ENCODE peak calls at places on chromosomes 7 and 10, in eight cellular contexts. U is SK-N-SH, O is GM12878, L is HCT116, S is HL-60, H is K562, Z is GM23338, R is HepG2. E is an unnamed sample.

GRCh38 chr7:42222119-42222518 is 14.9 kb downstream of the GLI3 start:
- DNase-seq in U (no peak), O (no peak), L (no peak), S (no peak), H (no peak), Z (peak; percentile 85), R (no peak), E (no peak)

GRCh38 chr7:19713676-19714075 is 4.8 kb upstream of the POLR1F start:
- DNase-seq in U (peak; percentile 15), O (peak; percentile 8), L (peak; percentile 51), S (peak; percentile 19), H (peak; percentile 21), Z (peak; percentile 69), R (peak; percentile 23), E (peak; percentile 22)

GRCh38 chr10:131011936-131012640 is 299.4 kb downstream of the TCERG1L start:
- DNase-seq in U (no peak), O (no peak), L (no peak), S (no peak), H (no peak), Z (no peak), R (no peak), E (no peak)

GRCh38 chr10:12459776-12460175 is 110.4 kb downstream of the CAMK1D start:
- DNase-seq in U (no peak), O (no peak), L (no peak), S (no peak), H (no peak), Z (no peak), R (no peak), E (no peak)

GRCh38 chr7:67593807-67594206 is 597.2 kb downstream of the TYW1 start:
- DNase-seq in U (no peak), O (no peak), L (no peak), S (no peak), H (no peak), Z (no peak), R (no peak), E (no peak)

GRCh38 chr7:103993551-103993950 is 4.1 kb upstream of the RELN start:
- DNase-seq in U (no peak), O (no peak), L (no peak), S (no peak), H (no peak), Z (no peak), R (no peak), E (no peak)

GRCh38 chr10:103718247-103718620 is 137.1 kb downstream of the SH3PXD2A start:
- DNase-seq in U (no peak), O (no peak), L (no peak), S (no peak), H (no peak), Z (no peak), R (no peak), E (no peak)

GRCh38 chr7:35905555-35905954 is 104.7 kb downstream of the SEPTIN7 start:
- DNase-seq in U (no peak), O (no peak), L (no peak), S (no peak), H (no peak), Z (no peak), R (no peak), E (no peak)

GRCh38 chr7:27115161-27116018 is 12.9 kb upstream of the HOXA2 start:
- DNase-seq in U (no peak), O (no peak), L (peak; percentile 96), S (no peak), H (no peak), Z (peak; percentile 63), R (no peak), E (no peak)

GRCh38 chr10:88763441-88763840 is 3.6 kb downstream of the LIPN start:
- DNase-seq in U (no peak), O (no peak), L (no peak), S (no peak), H (no peak), Z (no peak), R (no peak), E (no peak)

GRCh38 chr10:48634198-48634983 is 29.5 kb upstream of the ARHGAP22 start:
- DNase-seq in U (no peak), O (peak; percentile 91), L (no peak), S (peak; percentile 96), H (no peak), Z (no peak), R (no peak), E (no peak)
- TF ChIP-seq POLR2AphosphoS5 in U (no peak), O (no peak), L (no peak), S (peak; percentile 95), H (no peak), Z (no peak), R (no peak), E (no peak)

DNA sequence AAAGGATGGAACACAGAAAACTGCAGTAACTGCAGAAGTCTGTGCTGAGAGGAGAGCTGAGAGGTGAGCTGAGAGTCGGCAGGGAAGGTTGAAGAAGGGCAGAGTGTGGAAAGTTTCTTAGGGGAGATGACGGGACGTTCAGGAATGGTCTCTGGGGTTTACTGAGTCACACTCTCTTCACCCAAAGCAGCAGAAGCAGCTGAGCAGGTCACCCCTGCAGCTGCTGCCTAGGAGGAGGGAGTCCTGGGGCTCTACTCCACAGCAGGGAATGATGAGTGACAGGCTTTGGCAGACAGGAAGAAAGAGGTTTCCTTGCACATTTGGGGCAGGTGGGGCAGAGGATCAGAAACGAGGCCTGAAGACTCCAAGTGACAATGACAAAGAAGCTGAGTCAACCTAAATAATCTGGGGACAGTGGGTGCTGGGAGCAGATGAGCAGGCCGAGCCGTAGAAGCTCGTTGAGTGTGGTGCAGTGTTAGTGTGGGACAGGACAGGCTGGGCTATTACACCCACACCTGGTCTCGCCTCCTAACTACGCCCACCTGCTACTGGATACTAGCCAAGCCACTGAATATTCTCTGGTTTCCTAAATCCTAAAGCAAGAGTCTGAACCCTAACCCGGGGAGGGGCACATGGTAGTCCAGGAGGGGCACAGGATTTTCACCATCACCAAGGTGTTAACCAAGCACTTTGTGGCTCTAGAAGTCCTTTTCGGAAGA is 24.9 kb downstream of the BEND7 start:
- DNase-seq in U (no peak), O (no peak), L (no peak), S (no peak), H (no peak), Z (no peak), R (no peak), E (no peak)
- TF ChIP-seq REST in U (no peak), O (no peak), L (no peak), S (no peak), H (no peak), Z (no peak), R (no peak), E (no peak)

GRCh38 chr10:102650655-102651454 is 6.6 kb downstream of the TRIM8 start:
- DNase-seq in U (no peak), O (no peak), L (no peak), S (no peak), H (no peak), Z (no peak), R (no peak), E (no peak)

GRCh38 chr10:102649770-102650654 is 5.7 kb downstream of the TRIM8 start:
- DNase-seq in U (peak; percentile 55), O (no peak), L (no peak), S (no peak), H (no peak), Z (peak; percentile 57), R (no peak), E (no peak)

GRCh38 chr10:102648889-102649752 is 4.8 kb downstream of the TRIM8 start:
- DNase-seq in U (peak; percentile 58), O (no peak), L (no peak), S (no peak), H (no peak), Z (peak; percentile 32), R (no peak), E (no peak)

GRCh38 chr10:102652170-102652926 is 8.1 kb downstream of the TRIM8 start:
- DNase-seq in U (no peak), O (peak; percentile 75), L (no peak), S (peak; percentile 60), H (no peak), Z (no peak), R (no peak), E (no peak)

GRCh38 chr10:102651455-102652169 is 7.3 kb downstream of the TRIM8 start:
- DNase-seq in U (no peak), O (no peak), L (no peak), S (no peak), H (no peak), Z (no peak), R (no peak), E (no peak)
- TF ChIP-seq POLR2AphosphoS5 in U (no peak), O (no peak), L (no peak), S (no peak), H (no peak), Z (no peak), R (no peak), E (no peak)

DNA sequence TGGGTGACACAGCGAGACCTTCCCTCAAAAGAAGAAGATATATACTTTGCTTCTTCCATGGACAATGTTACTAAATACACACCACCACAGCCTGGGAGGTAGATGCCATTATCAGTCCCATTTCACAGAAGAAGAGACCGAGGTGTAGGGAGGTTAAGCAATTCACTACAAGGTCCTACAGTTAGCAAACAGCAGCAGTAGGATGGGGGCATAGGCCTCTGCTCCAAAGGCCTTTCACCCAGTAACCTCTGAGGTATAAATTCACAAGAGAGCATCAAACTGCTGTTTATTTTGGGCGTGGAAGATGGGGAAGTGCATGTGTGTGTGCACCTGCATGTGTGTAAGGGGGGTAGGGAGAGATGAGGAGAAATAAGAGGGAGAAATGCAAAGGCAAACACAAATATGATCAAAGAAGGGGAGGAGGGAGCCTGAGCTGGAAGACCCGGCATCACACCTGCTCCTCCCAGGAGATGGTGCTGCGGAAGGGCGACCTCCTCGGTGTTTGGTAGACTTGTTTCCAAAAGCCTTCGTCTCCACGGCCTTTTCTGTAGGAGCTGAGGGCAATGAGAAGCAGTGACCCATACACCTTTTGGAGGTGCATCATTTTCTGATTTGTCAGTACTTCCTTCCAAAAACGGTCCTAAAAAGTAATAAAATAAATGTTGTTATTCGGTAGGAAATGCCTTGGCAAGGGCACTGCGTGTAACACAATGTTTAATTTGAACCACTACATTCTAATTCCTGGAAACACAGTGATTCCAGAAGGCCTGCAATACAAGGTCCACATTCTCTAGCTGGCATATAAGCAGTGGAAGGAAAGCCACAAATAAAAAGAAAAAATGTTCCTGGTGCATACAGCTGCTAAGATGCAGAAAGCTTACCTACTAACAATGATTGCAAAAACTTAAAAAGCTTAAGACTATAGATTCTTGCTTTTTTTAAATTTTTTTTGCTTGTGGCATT is 25.9 kb upstream of the ACSL5 start:
- DNase-seq in U (no peak), O (no peak), L (no peak), S (no peak), H (no peak), Z (no peak), R (no peak), E (no peak)
- TF ChIP-seq REST in U (no peak), O (no peak), L (no peak), S (no peak), H (no peak), Z (no peak), R (no peak), E (no peak)

DNA sequence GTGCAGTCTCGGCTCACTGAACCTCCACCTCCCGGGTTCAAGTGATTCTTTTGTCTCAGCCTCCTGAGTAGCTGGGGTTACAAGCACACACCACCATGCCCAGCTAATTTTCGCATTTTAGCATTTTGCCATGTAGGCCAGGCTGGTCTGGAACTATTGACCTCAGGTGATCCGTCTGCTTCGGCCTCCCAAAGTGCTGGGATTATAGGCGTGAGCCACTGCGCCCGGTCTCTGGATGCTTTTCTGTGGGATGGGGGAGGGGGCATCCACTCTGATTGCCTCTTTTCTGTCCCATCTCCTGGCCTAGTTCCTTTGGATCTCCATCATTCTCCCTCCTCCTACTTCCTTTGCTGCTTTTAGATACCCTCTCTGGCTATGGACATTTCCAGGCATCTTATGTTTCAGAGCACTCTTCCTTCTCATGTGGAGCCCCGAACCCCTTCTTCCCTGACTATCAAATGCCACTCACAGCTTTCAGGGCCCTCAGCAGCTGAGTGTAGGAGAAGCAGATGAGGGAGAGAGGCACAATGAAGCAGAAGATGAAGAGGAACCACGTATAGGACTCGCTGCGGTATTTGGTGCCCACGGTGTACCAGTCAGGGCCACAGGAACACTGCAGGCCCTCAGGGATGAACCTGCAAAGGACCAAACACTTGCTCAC is 1.4 kb downstream of the OPN1SW start:
- DNase-seq in U (no peak), O (no peak), L (no peak), S (no peak), H (no peak), Z (no peak), R (no peak), E (no peak)
- TF ChIP-seq POLR2AphosphoS5 in U (no peak), O (no peak), L (no peak), S (no peak), H (peak; percentile 27), Z (no peak), R (no peak), E (no peak)

E was measured in Panc1.